ENCODE peak calls at places on chromosome 21, in four cellular contexts. Y is HEK293T, O is WTC11, H is HepG2. G is an unnamed sample.

GRCh38 chr21:37145635-37146111 is 72.6 kb downstream of the TTC3 start:
- DNase-seq in Y (no peak), O (no peak), H (no peak), G (no peak)

GRCh38 chr21:27134513-27134912 is 167.6 kb upstream of the ADAMTS5 start:
- DNase-seq in Y (no peak), O (no peak), H (no peak), G (no peak)

GRCh38 chr21:17921579-17922530 is 102.7 kb upstream of the C21orf91 start:
- DNase-seq in Y (no peak), O (no peak), H (no peak), G (no peak)

GRCh38 chr21:32414579-32415358 is 2.3 kb downstream of the EVA1C start:
- DNase-seq in Y (no peak), O (no peak), H (no peak), G (no peak)

GRCh38 chr21:16587671-16588379 is 858.0 kb downstream of the USP25 start:
- DNase-seq in Y (no peak), O (no peak), H (no peak), G (no peak)

GRCh38 chr21:32702702-32703101 is 25.1 kb downstream of the SYNJ1 start:
- DNase-seq in Y (no peak), O (no peak), H (no peak), G (no peak)

GRCh38 chr21:36542312-36543101 is 62.6 kb upstream of the CLDN14 start:
- DNase-seq in Y (no peak), O (peak), H (no peak), G (no peak)

GRCh38 chr21:33914188-33914587 is 1.4 kb downstream of the ATP5PO start:
- DNase-seq in Y (no peak), O (no peak), H (no peak), G (no peak)

GRCh38 chr21:28781602-28782274 is 210.9 kb downstream of the LTN1 start:
- DNase-seq in Y (peak), O (no peak), H (peak), G (peak)
- TF ChIP-seq ELF4 in Y (no peak), O (no peak), H (no peak), G (no peak)

GRCh38 chr21:35138665-35139381 is 89.7 kb upstream of the RUNX1 start:
- DNase-seq in Y (no peak), O (no peak), H (no peak), G (peak)
- TF ChIP-seq ELF4 in Y (no peak), O (no peak), H (no peak), G (no peak)

DNA sequence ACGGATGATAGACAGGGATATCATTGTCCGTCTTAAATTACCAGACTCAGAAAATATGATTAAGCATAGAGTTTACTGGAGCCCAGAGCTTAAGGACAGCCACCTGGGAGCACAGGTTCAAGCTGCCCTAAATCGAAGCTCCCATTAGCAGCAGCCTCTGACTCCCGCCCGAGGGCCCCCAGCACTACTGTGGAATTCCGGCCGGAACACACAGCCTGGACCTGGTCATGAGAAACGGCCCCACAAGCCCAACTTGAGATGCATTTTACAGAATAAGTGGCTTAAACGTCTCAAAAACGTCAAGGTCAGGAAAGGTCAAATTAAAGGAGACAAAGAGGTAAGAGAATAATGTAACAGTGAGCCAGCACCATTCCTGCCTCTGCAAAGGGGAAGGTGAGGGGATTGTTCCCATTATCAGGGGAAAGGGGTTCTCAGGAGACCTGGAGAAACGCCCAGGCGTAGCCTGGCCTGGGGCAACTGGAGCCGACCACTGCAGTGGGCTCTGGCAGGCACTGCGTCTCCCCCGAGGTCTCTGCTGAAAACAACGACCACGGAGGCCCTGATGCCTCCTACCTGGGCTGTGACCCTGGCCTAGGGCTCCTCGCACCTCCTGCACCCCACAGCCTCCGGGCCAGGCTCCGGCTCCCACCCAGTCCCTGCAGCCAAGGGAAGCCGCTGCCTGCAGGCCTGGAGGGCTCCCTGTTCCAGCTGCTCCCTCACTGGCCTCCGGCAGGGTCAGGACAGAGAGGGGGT is 11.5 kb upstream of the COL6A1 start:
- DNase-seq in Y (no peak), O (no peak), H (no peak), G (no peak)
- TF ChIP-seq ELF4 in Y (no peak), O (no peak), H (no peak), G (no peak)

DNA sequence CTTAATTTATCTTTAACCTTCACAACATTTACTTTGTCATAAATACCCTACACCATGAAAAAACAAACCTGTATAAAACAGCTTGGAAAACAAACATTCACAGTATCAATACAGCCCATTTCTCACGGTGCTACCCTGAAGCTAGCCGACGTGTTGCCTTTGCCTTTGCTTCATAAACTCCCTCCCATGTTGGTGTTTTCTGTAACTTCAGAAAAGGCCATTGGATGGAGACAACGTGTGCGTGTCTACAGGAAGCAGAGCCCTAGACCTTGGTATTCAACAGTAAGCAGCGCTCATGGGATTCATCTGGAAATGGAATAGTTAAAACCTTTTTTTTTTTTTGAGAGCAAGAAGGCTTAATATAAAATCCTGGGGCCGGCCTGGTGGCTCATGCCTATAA is 7.2 kb upstream of the PRDM15 start:
- DNase-seq in Y (no peak), O (no peak), H (no peak), G (no peak)
- TF ChIP-seq ELF4 in Y (no peak), O (no peak), H (no peak), G (no peak)

G was measured in K562.